ENCODE peak calls at places on chromosomes 5 and 9, in five cellular contexts. H is cardiac septum, M is ELR, Q is neural crest cell, K is fibroblast of lung. L is an unnamed sample.

GRCh38 chr5:139308797-139309196 is 15.3 kb downstream of the MATR3 start:
- DNase-seq in H (no peak), M (no peak), Q (no peak), K (no peak), L (no peak)

GRCh38 chr9:72586388-72587160 is 65.2 kb downstream of the TMC1 start:
- DNase-seq in H (no peak), M (peak), Q (no peak), K (peak), L (peak)

GRCh38 chr9:5582835-5583195 is 46.1 kb upstream of the RIC1 start:
- DNase-seq in H (no peak), M (peak), Q (no peak), K (peak), L (no peak)

GRCh38 chr5:142540774-142541466 is 145.0 kb downstream of the FGF1 start:
- DNase-seq in H (no peak), M (no peak), Q (no peak), K (peak), L (peak)

GRCh38 chr5:153573326-153574033 is 83.0 kb downstream of the GRIA1 start:
- DNase-seq in H (no peak), M (no peak), Q (no peak), K (no peak), L (no peak)

GRCh38 chr5:132209131-132209530 is 18.5 kb downstream of the P4HA2 start:
- DNase-seq in H (peak), M (peak), Q (no peak), K (no peak), L (no peak)

GRCh38 chr9:16879416-16879815 is 8.9 kb upstream of the BNC2 start:
- DNase-seq in H (no peak), M (no peak), Q (no peak), K (peak), L (no peak)

GRCh38 chr5:139733698-139734491 is 61.7 kb upstream of the PSD2 start:
- DNase-seq in H (no peak), M (no peak), Q (peak), K (no peak), L (no peak)

GRCh38 chr9:37938121-37938906 is 34.4 kb upstream of the SLC25A51 start:
- DNase-seq in H (no peak), M (peak), Q (no peak), K (peak), L (peak)

GRCh38 chr5:176881021-176881749 is 18.0 kb downstream of the HK3 start:
- DNase-seq in H (no peak), M (no peak), Q (no peak), K (no peak), L (no peak)

GRCh38 chr9:38619556-38620447 is 594 bp downstream of the ANKRD18A start:
- DNase-seq in H (no peak), M (no peak), Q (peak), K (no peak), L (no peak)

GRCh38 chr5:164002214-164002613 is 496.8 kb downstream of the MAT2B start:
- DNase-seq in H (no peak), M (no peak), Q (no peak), K (no peak), L (no peak)

GRCh38 chr9:8679405-8679951 is 879.9 kb upstream of the DMAC1 start:
- DNase-seq in H (no peak), M (no peak), Q (no peak), K (peak), L (peak)

GRCh38 chr5:143886621-143887301 is 74.8 kb downstream of the HMHB1 start:
- DNase-seq in H (no peak), M (no peak), Q (no peak), K (peak), L (no peak)

GRCh38 chr9:89795555-89796195 is 190.9 kb downstream of the GADD45G start:
- DNase-seq in H (no peak), M (no peak), Q (no peak), K (no peak), L (no peak)

GRCh38 chr9:99828417-99829176 is 6.9 kb downstream of the NR4A3 start:
- DNase-seq in H (no peak), M (no peak), Q (no peak), K (peak), L (no peak)

GRCh38 chr5:175671013-175671412 is 13.1 kb downstream of the HRH2 start:
- DNase-seq in H (no peak), M (no peak), Q (no peak), K (no peak), L (no peak)